ENCODE peak calls at places on chromosomes 13 and 19, in six cellular contexts. P, J, D, L, O and X are unnamed samples.
A peak's percentile ranks its signal among the peaks of the same experiment; 100 is the strongest.

GRCh38 chr19:55519461-55520311 is 17.2 kb downstream of the SBK2 start:
- DNase-seq in P (no peak), L (no peak), O (no peak), D (no peak), J (no peak), X (no peak)

GRCh38 chr19:7863157-7863970 is 10.8 kb downstream of the PRR36 start:
- DNase-seq in D (no peak), P (no peak), O (no peak), J (no peak), L (no peak), X (no peak)

GRCh38 chr13:102033719-102034446 is 368.0 kb downstream of the FGF14 start:
- DNase-seq in L (no peak), O (peak; percentile 58), J (no peak), P (no peak), D (no peak), X (peak; percentile 50)

GRCh38 chr19:1079566-1080111 is 12.7 kb downstream of the ARHGAP45 start:
- DNase-seq in L (no peak), J (no peak), O (no peak), P (no peak), D (peak; percentile 63), X (no peak)

GRCh38 chr19:29928831-29929230 is 13.2 kb upstream of the URI1 start:
- DNase-seq in L (no peak), J (no peak), O (no peak), P (no peak), D (no peak), X (no peak)

GRCh38 chr13:94323746-94324408 is 155.6 kb downstream of the DCT start:
- DNase-seq in J (no peak), O (no peak), D (peak; percentile 11), P (no peak), L (no peak), X (no peak)

GRCh38 chr19:38929929-38930775 is at the start of gene SARS2:
- DNase-seq in D (peak; percentile 93), P (peak; percentile 86), O (peak; percentile 81), J (peak; percentile 98), L (peak; percentile 95), X (peak; percentile 90)

GRCh38 chr13:44927953-44928352 is 61.3 kb downstream of the NUFIP1 start:
- DNase-seq in J (no peak), L (no peak), O (no peak), P (no peak), D (no peak), X (no peak)

GRCh38 chr19:28485300-28485699 is 727.7 kb downstream of the UQCRFS1 start:
- DNase-seq in D (no peak), O (no peak), P (no peak), L (no peak), J (no peak), X (no peak)

GRCh38 chr19:15247107-15248014 is 15.1 kb upstream of the EPHX3 start:
- DNase-seq in J (no peak), O (no peak), D (no peak), L (no peak), P (no peak), X (no peak)

GRCh38 chr19:15198006-15198356 is 2.8 kb downstream of the NOTCH3 start:
- DNase-seq in J (no peak), P (no peak), L (no peak), O (no peak), D (no peak), X (no peak)